ENCODE peak calls at places on chromosomes 2 and 18, in seven cellular contexts. G, D, F, J, P, W and A are unnamed samples.

GRCh38 chr2:151827564-151828142 is 568 bp downstream of the ARL5A start:
- DNase-seq in G (no peak), D (peak), F (no peak), J (peak), P (peak), W (peak), A (peak)

GRCh38 chr2:15588329-15588919 is 3.2 kb upstream of the DDX1 start:
- DNase-seq in G (no peak), D (no peak), F (no peak), J (no peak), P (peak), W (no peak), A (peak)

GRCh38 chr2:168050377-168050776 is 197.0 kb downstream of the STK39 start:
- DNase-seq in G (no peak), D (no peak), F (no peak), J (no peak), P (no peak), W (no peak), A (no peak)

GRCh38 chr2:95049961-95050360 is 24.5 kb downstream of the MAL start:
- DNase-seq in G (no peak), D (no peak), F (no peak), J (peak), P (no peak), W (no peak), A (no peak)

GRCh38 chr2:180497621-180498152 is 482.7 kb upstream of the UBE2E3 start:
- DNase-seq in G (no peak), D (no peak), F (no peak), J (no peak), P (no peak), W (no peak), A (no peak)

GRCh38 chr2:171814883-171815282 is 79.2 kb downstream of the SLC25A12 start:
- DNase-seq in G (no peak), D (no peak), F (no peak), J (no peak), P (no peak), W (no peak), A (no peak)

GRCh38 chr2:174603280-174603679 is 5.7 kb upstream of the WIPF1 start:
- DNase-seq in G (no peak), D (peak), F (no peak), J (peak), P (peak), W (peak), A (peak)

GRCh38 chr18:42184685-42185477 is 229.8 kb downstream of the PIK3C3 start:
- DNase-seq in G (no peak), D (no peak), F (no peak), J (no peak), P (no peak), W (no peak), A (no peak)

GRCh38 chr18:51666717-51667320 is 469.3 kb upstream of the MEX3C start:
- DNase-seq in G (no peak), D (no peak), F (peak), J (no peak), P (no peak), W (no peak), A (peak)

GRCh38 chr2:33340265-33340664 is 136.2 kb upstream of the RASGRP3 start:
- DNase-seq in G (peak), D (no peak), F (no peak), J (peak), P (peak), W (peak), A (peak)

GRCh38 chr18:9428862-9429661 is 46.3 kb upstream of the RALBP1 start:
- DNase-seq in G (no peak), D (no peak), F (no peak), J (no peak), P (no peak), W (no peak), A (no peak)

GRCh38 chr2:173651891-173652290 is 297.2 kb downstream of the CDCA7 start:
- DNase-seq in G (no peak), D (no peak), F (no peak), J (no peak), P (no peak), W (no peak), A (no peak)

GRCh38 chr2:161312996-161313395 is 4.8 kb downstream of the PSMD14 start:
- DNase-seq in G (no peak), D (no peak), F (no peak), J (no peak), P (no peak), W (no peak), A (no peak)

GRCh38 chr2:238250896-238251295 is 11.1 kb upstream of the HES6 start:
- DNase-seq in G (no peak), D (no peak), F (no peak), J (peak), P (no peak), W (no peak), A (no peak)

GRCh38 chr2:109458512-109458911 is 155.3 kb downstream of the SEPTIN10 start:
- DNase-seq in G (no peak), D (no peak), F (no peak), J (peak), P (no peak), W (peak), A (no peak)

GRCh38 chr2:107325983-107326786 is 440.2 kb upstream of the ST6GAL2 start:
- DNase-seq in G (no peak), D (no peak), F (no peak), J (no peak), P (no peak), W (no peak), A (no peak)

GRCh38 chr18:57352761-57353136 is 392 bp downstream of the ST8SIA3 start:
- DNase-seq in G (no peak), D (no peak), F (no peak), J (no peak), P (no peak), W (no peak), A (no peak)

GRCh38 chr2:31962757-31963361 is 47.9 kb downstream of the MEMO1 start:
- DNase-seq in G (no peak), D (no peak), F (no peak), J (no peak), P (no peak), W (no peak), A (peak)

GRCh38 chr2:88172882-88173281 is 2.7 kb downstream of the THNSL2 start:
- DNase-seq in G (no peak), D (no peak), F (no peak), J (no peak), P (no peak), W (no peak), A (no peak)

GRCh38 chr18:11752116-11752911 is 63.2 kb downstream of the GNAL start:
- DNase-seq in G (no peak), D (no peak), F (no peak), J (no peak), P (no peak), W (no peak), A (peak)

GRCh38 chr18:55069497-55069896 is 110.2 kb upstream of the CCDC68 start:
- DNase-seq in G (no peak), D (no peak), F (no peak), J (no peak), P (no peak), W (no peak), A (no peak)

GRCh38 chr18:3177902-3178687 is 41.7 kb downstream of the MYOM1 start:
- DNase-seq in G (peak), D (peak), F (no peak), J (peak), P (peak), W (peak), A (peak)

GRCh38 chr2:166643980-166644379 is 149.9 kb upstream of the SCN7A start:
- DNase-seq in G (no peak), D (no peak), F (no peak), J (no peak), P (no peak), W (no peak), A (no peak)

GRCh38 chr2:206084468-206084869 is 1.5 kb downstream of the INO80D start:
- DNase-seq in G (peak), D (no peak), F (peak), J (peak), P (peak), W (peak), A (peak)

GRCh38 chr2:121247971-121248370 is 37.0 kb downstream of the TFCP2L1 start:
- DNase-seq in G (no peak), D (no peak), F (no peak), J (peak), P (no peak), W (peak), A (no peak)

GRCh38 chr2:173150963-173151362 is 75.3 kb downstream of the MAP3K20 start:
- DNase-seq in G (no peak), D (no peak), F (no peak), J (no peak), P (no peak), W (no peak), A (no peak)

GRCh38 chr18:23356915-23357421 is 96.1 kb upstream of the RIOK3 start:
- DNase-seq in G (no peak), D (no peak), F (no peak), J (no peak), P (no peak), W (no peak), A (no peak)
- H3K27ac ChIP-seq in G (peak), D (no peak), F (no peak), J (no peak), P (peak), W (peak), A (peak)

DNA sequence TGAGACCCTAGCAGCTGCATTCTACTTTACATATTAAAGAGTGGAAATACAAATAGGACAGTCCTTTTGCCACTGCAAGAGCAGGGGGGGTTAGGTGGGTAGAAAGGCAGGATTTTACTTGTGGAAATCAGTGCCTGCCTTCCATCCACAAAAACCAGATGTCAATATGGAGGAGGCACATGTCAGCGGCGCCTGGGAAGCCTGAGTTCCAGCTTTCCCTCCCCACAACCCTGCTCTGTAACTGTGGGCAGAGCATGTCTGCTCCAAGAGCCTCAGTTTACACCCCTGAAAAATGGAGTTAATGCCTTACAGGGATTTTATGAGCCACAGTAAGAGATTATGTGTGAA is 32.9 kb downstream of the STEAP3 start:
- DNase-seq in G (no peak), D (no peak), F (no peak), J (no peak), P (no peak), W (no peak), A (no peak)
- H3K27ac ChIP-seq in G (no peak), D (no peak), F (no peak), J (no peak), P (no peak), W (no peak), A (no peak)

DNA sequence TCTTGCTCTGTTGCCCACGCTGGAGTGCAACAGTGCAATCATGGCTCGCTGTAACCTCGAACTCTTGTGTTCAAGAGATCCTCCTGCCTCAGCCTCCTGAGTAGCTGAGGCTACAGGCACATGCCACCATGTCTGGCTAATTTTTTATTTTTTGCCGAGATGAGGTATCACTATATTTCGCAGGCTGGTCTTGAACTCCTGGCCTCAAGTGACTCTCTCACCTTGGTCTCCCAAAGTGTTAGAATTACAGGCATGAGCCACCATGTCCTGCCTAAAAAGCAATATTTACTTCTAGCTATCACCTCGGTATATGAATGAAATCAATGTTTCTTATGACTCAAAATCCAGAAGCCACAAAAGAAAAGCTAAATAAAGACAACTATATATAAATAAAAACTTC is 2.2 kb downstream of the BUB1 start:
- DNase-seq in G (no peak), D (no peak), F (no peak), J (no peak), P (no peak), W (no peak), A (no peak)
- H3K27ac ChIP-seq in G (no peak), D (no peak), F (no peak), J (no peak), P (no peak), W (no peak), A (no peak)

GRCh38 chr2:85769236-85769986 is 15.6 kb downstream of the ATOH8 start:
- DNase-seq in G (no peak), D (no peak), F (no peak), J (no peak), P (no peak), W (peak), A (no peak)

GRCh38 chr2:85769987-85770362 is 16.2 kb downstream of the ATOH8 start:
- DNase-seq in G (no peak), D (no peak), F (no peak), J (no peak), P (no peak), W (peak), A (no peak)

GRCh38 chr2:85770369-85770768 is 16.6 kb downstream of the ATOH8 start:
- DNase-seq in G (no peak), D (no peak), F (no peak), J (no peak), P (no peak), W (no peak), A (no peak)

GRCh38 chr2:85767803-85768665 is 14.2 kb downstream of the ATOH8 start:
- DNase-seq in G (no peak), D (no peak), F (no peak), J (no peak), P (no peak), W (no peak), A (no peak)

GRCh38 chr2:85768713-85769112 is 14.9 kb downstream of the ATOH8 start:
- DNase-seq in G (no peak), D (no peak), F (no peak), J (no peak), P (peak), W (peak), A (peak)
- H3K27ac ChIP-seq in G (peak), D (no peak), F (no peak), J (no peak), P (peak), W (peak), A (no peak)

GRCh38 chr2:443211-443610 is 155.3 kb upstream of the ALKAL2 start:
- DNase-seq in G (no peak), D (no peak), F (no peak), J (no peak), P (no peak), W (no peak), A (no peak)

GRCh38 chr2:443754-444153 is 155.9 kb upstream of the ALKAL2 start:
- DNase-seq in G (no peak), D (no peak), F (no peak), J (no peak), P (no peak), W (no peak), A (no peak)

GRCh38 chr2:439540-440465 is 151.9 kb upstream of the ALKAL2 start:
- DNase-seq in G (no peak), D (no peak), F (no peak), J (no peak), P (no peak), W (peak), A (peak)

GRCh38 chr2:439077-439476 is 151.2 kb upstream of the ALKAL2 start:
- DNase-seq in G (no peak), D (no peak), F (no peak), J (no peak), P (no peak), W (no peak), A (no peak)

GRCh38 chr2:441258-442023 is 153.6 kb upstream of the ALKAL2 start:
- DNase-seq in G (no peak), D (no peak), F (no peak), J (no peak), P (no peak), W (no peak), A (no peak)
- H3K27ac ChIP-seq in G (peak), D (no peak), F (no peak), J (peak), P (no peak), W (no peak), A (peak)